ENCODE peak calls at places on chromosome 16, in six cellular contexts. W, X, P, J, L and E are unnamed samples.

GRCh38 chr16:69699915-69700314 is 26.4 kb downstream of the NQO1 start:
- DNase-seq in X (no peak), J (no peak), P (no peak), L (no peak), W (no peak), E (no peak)

GRCh38 chr16:18039931-18040330 is 296.6 kb downstream of the NPIPA8 start:
- DNase-seq in W (no peak), P (no peak), J (no peak), L (no peak), X (no peak), E (no peak)

GRCh38 chr16:85162478-85163277 is 50.4 kb upstream of the CIBAR2 start:
- DNase-seq in W (peak), P (peak), J (peak), L (peak), X (peak), E (no peak)

GRCh38 chr16:2236362-2237075 is at the start of gene DNASE1L2:
- DNase-seq in P (no peak), J (no peak), X (no peak), W (peak), L (no peak), E (no peak)

GRCh38 chr16:48165961-48166578 is 10.3 kb upstream of the ABCC12 start:
- DNase-seq in W (no peak), P (no peak), X (no peak), J (no peak), L (no peak), E (peak)

GRCh38 chr16:24748242-24748641 is 18.8 kb downstream of the TNRC6A start:
- DNase-seq in W (no peak), L (no peak), X (peak), J (peak), P (no peak), E (peak)

GRCh38 chr16:81586421-81586820 is 141.8 kb downstream of the CMIP start:
- DNase-seq in X (no peak), W (no peak), P (no peak), J (peak), L (no peak), E (peak)

GRCh38 chr16:58198022-58198683 is at the start of gene CSNK2A2:
- DNase-seq in X (peak), W (peak), J (peak), L (peak), P (peak), E (peak)

GRCh38 chr16:76882105-76882504 is 308.9 kb upstream of the MON1B start:
- DNase-seq in X (no peak), P (no peak), L (no peak), W (no peak), J (no peak), E (peak)
- TF ChIP-seq CTCF in X (no peak), P (no peak), L (no peak), W (no peak), J (no peak), E (peak)

GRCh38 chr16:66740533-66740932 is 10.9 kb downstream of the DYNC1LI2 start:
- DNase-seq in L (no peak), W (peak), X (no peak), J (no peak), P (no peak), E (no peak)
- TF ChIP-seq CTCF in L (no peak), W (no peak), X (no peak), J (no peak), P (no peak), E (no peak)

DNA sequence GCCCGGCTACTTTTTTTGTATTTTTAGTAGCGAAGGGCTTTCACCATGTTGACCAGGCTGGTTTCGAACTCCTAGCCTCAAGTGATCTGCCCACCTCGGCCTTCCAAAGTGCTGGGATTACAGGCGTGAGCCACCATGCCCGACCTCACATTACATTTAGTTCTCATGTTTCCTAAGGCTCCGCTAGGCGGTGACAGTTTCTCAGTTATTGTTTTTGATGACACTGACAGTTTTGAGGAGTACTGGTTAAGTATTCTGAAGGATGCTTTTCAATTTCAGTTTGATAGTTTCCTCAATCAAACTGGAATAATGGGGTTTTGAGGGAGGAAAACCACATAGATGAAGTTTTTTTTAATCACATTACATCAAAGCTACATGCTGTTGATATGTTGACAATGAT is 1028.5 kb downstream of the CDH8 start:
- DNase-seq in L (no peak), P (no peak), X (no peak), W (no peak), J (no peak), E (no peak)
- TF ChIP-seq CTCF in L (no peak), P (no peak), X (no peak), W (no peak), J (no peak), E (no peak)

GRCh38 chr16:67919618-67920210 is 11.9 kb downstream of the CTRL start:
- DNase-seq in P (no peak), L (peak), W (no peak), X (no peak), J (no peak), E (no peak)
- TF ChIP-seq CTCF in P (peak), L (peak), W (no peak), X (no peak), J (no peak), E (no peak)

GRCh38 chr16:4392382-4393242 is 21.0 kb downstream of the VASN start:
- DNase-seq in L (no peak), W (no peak), X (peak), P (peak), J (peak), E (peak)

GRCh38 chr16:4391635-4392381 is 20.2 kb downstream of the VASN start:
- DNase-seq in W (no peak), X (no peak), L (no peak), P (no peak), J (no peak), E (no peak)

GRCh38 chr16:4390266-4391260 is 18.9 kb downstream of the VASN start:
- DNase-seq in X (no peak), J (no peak), W (no peak), L (no peak), P (no peak), E (no peak)

GRCh38 chr16:4395055-4395726 is 21.2 kb downstream of the CORO7 start:
- DNase-seq in W (no peak), L (no peak), X (no peak), J (no peak), P (no peak), E (no peak)

GRCh38 chr16:4393243-4393606 is 21.6 kb downstream of the VASN start:
- DNase-seq in X (peak), J (no peak), P (no peak), W (no peak), L (no peak), E (peak)
- TF ChIP-seq CTCF in X (peak), J (no peak), P (no peak), W (no peak), L (no peak), E (no peak)

GRCh38 chr16:87543436-87544191 is 50.8 kb upstream of the ZCCHC14 start:
- DNase-seq in X (no peak), L (peak), W (no peak), J (no peak), P (no peak), E (no peak)
- TF ChIP-seq CTCF in X (no peak), L (no peak), W (no peak), J (no peak), P (no peak), E (no peak)

DNA sequence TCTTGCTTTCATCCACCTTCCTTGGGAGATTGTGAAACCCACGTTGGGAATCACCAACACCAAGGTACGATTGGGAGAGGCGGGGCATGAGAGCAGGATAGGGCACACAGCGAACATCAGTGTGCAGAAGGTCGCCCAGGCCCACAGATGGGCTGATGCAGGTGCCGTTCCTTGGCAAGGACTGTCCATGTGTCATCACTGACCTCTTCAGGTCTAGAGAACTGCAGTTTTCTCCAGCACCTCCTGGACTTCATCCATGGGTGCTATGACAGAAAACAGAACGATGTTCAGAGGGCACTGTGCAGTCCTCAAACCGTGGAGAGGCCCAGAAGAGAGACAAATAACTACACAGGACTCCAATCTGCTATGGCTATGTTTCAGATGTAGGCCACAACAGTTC is 23.9 kb upstream of the TAT start:
- DNase-seq in L (no peak), W (no peak), J (no peak), P (no peak), X (no peak), E (no peak)
- TF ChIP-seq CTCF in L (no peak), W (no peak), J (no peak), P (no peak), X (no peak), E (no peak)